ENCODE peak calls at places on chromosomes 2 and 18, in six cellular contexts. K, L, Z, T, A and J are unnamed samples.

GRCh38 chr2:39513641-39514094 is 76.6 kb upstream of the MAP4K3 start:
- DNase-seq in K (peak), L (peak), Z (peak), T (peak), A (no peak), J (no peak)

GRCh38 chr2:86193901-86194567 is 1.2 kb downstream of the IMMT start:
- DNase-seq in K (no peak), L (no peak), Z (peak), T (peak), A (no peak), J (peak)

GRCh38 chr2:199303814-199304213 is 153.9 kb downstream of the SATB2 start:
- DNase-seq in K (no peak), L (no peak), Z (no peak), T (no peak), A (no peak), J (no peak)

GRCh38 chr2:45169339-45170190 is 160.3 kb upstream of the SIX2 start:
- DNase-seq in K (no peak), L (peak), Z (no peak), T (no peak), A (no peak), J (peak)

GRCh38 chr2:7053650-7054262 is 136.5 kb downstream of the RNF144A start:
- DNase-seq in K (no peak), L (peak), Z (no peak), T (no peak), A (no peak), J (no peak)

GRCh38 chr2:175478369-175478768 is 296.9 kb upstream of the ATP5MC3 start:
- DNase-seq in K (peak), L (no peak), Z (no peak), T (no peak), A (no peak), J (no peak)

GRCh38 chr2:177693658-177694334 is 301.2 kb downstream of the AGPS start:
- DNase-seq in K (no peak), L (no peak), Z (no peak), T (peak), A (no peak), J (no peak)

GRCh38 chr2:142892715-142893114 is 15.3 kb downstream of the KYNU start:
- DNase-seq in K (no peak), L (no peak), Z (peak), T (no peak), A (no peak), J (no peak)

GRCh38 chr2:43230481-43230880 is 4.1 kb upstream of the ZFP36L2 start:
- DNase-seq in K (no peak), L (no peak), Z (no peak), T (no peak), A (no peak), J (no peak)

DNA sequence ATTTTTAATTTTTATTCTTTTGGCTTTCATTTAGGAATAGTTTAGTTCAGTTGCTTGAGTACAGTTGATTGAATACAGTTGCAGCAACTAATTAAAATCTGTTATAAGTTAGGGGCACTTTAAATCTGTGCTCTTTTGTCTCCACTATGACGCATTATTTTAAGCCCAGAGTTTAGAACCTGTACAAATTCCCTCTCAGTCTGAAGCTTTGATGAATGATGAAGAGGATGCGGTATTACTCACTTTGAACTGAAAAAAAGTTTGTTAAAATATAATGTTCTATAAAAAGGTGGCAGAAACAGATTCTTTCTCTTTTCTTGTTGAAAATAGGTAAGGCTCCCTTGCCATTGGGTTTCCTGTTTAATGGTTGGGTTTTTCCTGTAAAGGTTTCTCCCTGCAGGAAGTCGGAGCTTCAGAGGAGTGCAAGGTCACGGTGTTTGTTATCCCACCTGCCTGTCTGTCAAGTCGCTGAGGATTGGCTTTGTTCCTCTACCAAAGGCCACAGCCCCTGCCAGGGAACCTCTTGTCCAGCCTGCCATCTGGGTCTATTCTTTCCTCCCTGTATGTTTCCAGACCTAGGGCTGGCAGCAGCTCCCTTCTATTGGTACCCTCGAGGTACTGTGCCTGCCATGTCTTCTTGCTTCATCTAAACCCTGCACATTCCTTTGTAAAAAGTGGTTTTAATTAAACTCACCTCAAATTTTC is 43.8 kb upstream of the FN1 start:
- DNase-seq in K (no peak), L (no peak), Z (peak), T (no peak), A (no peak), J (no peak)
- TF ChIP-seq JUND in K (no peak), L (no peak), Z (no peak), T (no peak), A (no peak), J (no peak)

GRCh38 chr18:10485475-10485874 is 31.0 kb downstream of the APCDD1 start:
- DNase-seq in K (no peak), L (no peak), Z (no peak), T (no peak), A (no peak), J (no peak)

GRCh38 chr18:10490401-10491289 is 35.2 kb upstream of the NAPG start:
- DNase-seq in K (peak), L (no peak), Z (peak), T (peak), A (no peak), J (peak)

GRCh38 chr18:10482985-10483949 is 28.8 kb downstream of the APCDD1 start:
- DNase-seq in K (no peak), L (no peak), Z (no peak), T (no peak), A (no peak), J (no peak)

GRCh38 chr18:10487161-10487560 is 32.7 kb downstream of the APCDD1 start:
- DNase-seq in K (no peak), L (no peak), Z (no peak), T (no peak), A (no peak), J (no peak)

GRCh38 chr18:10488022-10488421 is 33.6 kb downstream of the APCDD1 start:
- DNase-seq in K (no peak), L (no peak), Z (no peak), T (no peak), A (no peak), J (no peak)
- TF ChIP-seq JUND in K (no peak), L (no peak), Z (no peak), T (no peak), A (no peak), J (no peak)

DNA sequence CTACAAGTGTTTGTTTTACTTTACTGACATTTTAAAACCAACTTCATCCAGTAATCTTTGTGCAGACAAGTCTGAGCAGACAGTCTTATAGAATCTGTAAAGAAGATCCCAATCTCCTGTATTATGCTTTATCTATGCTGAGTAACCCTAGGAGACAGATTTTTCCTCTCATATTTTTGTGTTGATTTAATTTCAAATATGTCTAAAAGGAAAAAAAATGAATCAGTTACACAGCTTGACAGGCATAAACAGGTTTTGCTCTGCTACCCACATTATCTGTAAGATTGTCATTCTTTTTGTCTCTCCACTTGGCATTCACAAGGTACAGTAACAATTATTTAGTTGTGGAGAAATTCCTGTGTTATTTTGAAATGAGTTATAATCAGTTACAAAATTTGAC is 415.0 kb downstream of the NYAP2 start:
- DNase-seq in K (no peak), L (no peak), Z (no peak), T (no peak), A (no peak), J (no peak)
- TF ChIP-seq JUND in K (no peak), L (no peak), Z (no peak), T (no peak), A (no peak), J (no peak)

GRCh38 chr2:96159084-96159830 is 14.0 kb upstream of the DUSP2 start:
- DNase-seq in K (no peak), L (no peak), Z (no peak), T (no peak), A (no peak), J (no peak)
- TF ChIP-seq JUND in K (no peak), L (no peak), Z (no peak), T (no peak), A (no peak), J (no peak)

GRCh38 chr2:46493241-46493970 is 14.0 kb downstream of the TMEM247 start:
- DNase-seq in K (no peak), L (no peak), Z (no peak), T (no peak), A (no peak), J (no peak)

GRCh38 chr2:46488389-46488788 is 9.0 kb downstream of the TMEM247 start:
- DNase-seq in K (no peak), L (no peak), Z (no peak), T (no peak), A (no peak), J (no peak)

GRCh38 chr2:46492301-46492700 is 12.9 kb downstream of the TMEM247 start:
- DNase-seq in K (no peak), L (no peak), Z (no peak), T (no peak), A (no peak), J (no peak)

GRCh38 chr2:46489430-46489829 is 10.1 kb downstream of the TMEM247 start:
- DNase-seq in K (no peak), L (peak), Z (no peak), T (no peak), A (no peak), J (no peak)

DNA sequence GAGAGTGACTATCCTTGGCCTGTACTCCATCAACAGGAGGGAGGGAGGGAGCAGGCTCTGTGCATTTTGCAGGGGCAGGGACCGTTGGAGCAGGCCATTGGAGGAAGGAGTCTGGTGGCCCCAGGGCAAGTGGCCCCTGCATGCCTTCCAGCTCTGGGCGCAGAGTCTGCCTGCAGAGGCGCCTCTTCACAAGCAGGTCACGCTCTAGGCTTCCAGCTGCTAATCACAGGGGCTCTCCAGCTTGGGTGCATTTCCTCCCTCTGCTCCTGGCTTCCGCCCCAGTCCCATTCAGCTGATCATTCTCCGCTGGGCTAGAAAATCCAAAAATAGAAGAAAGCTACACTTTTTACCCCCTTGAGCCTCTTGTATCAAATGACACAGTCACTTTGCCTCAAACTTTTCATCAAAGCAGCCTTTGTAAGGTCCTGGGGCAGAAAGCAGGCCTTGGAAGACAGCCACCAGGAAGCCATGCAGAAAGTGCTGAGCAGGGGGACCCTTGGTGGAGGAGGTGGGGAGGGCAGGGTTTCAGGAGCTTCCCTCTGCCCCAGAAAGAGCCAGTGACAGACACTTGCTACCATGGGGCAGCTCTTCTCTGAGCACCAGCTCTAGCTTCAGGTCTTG is 11.3 kb downstream of the TMEM247 start:
- DNase-seq in K (no peak), L (no peak), Z (no peak), T (no peak), A (no peak), J (no peak)
- TF ChIP-seq JUND in K (no peak), L (no peak), Z (no peak), T (no peak), A (no peak), J (no peak)

GRCh38 chr18:13137041-13137938 is 81.3 kb upstream of the LDLRAD4 start:
- DNase-seq in K (no peak), L (peak), Z (no peak), T (no peak), A (no peak), J (no peak)

GRCh38 chr18:13134551-13135401 is 83.8 kb upstream of the LDLRAD4 start:
- DNase-seq in K (no peak), L (no peak), Z (no peak), T (no peak), A (no peak), J (no peak)

GRCh38 chr18:13136056-13136688 is 82.4 kb upstream of the LDLRAD4 start:
- DNase-seq in K (no peak), L (no peak), Z (no peak), T (no peak), A (no peak), J (no peak)

GRCh38 chr18:13137939-13138821 is 80.4 kb upstream of the LDLRAD4 start:
- DNase-seq in K (no peak), L (no peak), Z (peak), T (peak), A (no peak), J (no peak)

DNA sequence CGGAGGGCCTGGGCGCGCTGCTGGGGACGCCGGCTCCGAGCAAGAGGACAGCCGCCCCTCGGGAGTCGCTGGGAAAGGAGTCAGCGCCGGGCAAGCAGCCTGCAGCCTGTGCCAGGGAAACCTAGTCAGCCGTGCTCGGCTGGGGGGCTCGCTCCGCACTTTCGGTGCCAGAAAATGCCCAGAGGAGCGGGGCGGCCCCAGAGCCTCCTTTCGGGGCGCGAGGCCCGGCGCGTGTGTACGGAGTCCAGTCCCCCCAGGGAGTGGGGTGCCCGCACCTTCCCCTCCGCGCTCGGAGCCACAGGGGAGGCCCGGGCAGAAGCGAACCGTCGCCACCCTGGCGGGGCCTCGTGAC is 81.9 kb upstream of the LDLRAD4 start:
- DNase-seq in K (no peak), L (peak), Z (no peak), T (no peak), A (no peak), J (no peak)
- TF ChIP-seq JUND in K (no peak), L (no peak), Z (no peak), T (no peak), A (no peak), J (no peak)

DNA sequence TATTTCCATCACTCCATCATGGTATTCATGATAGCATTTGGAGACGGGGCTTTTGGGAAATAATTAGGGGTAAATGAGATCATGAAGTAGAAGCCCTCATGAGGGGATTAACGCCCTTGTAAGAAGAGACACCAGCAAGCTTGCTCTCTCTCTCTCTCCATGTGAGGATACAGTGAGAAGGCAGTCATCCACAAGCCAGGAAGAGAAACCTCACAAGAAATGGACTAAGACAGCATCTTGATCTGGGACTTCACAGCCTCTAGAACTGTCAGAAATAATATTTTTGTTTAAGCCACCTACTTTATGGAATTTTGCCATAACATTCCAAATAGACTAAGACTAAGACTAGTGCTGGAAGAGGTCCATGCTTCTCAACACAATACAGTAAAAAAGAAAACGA is 464.6 kb upstream of the GCFC2 start:
- DNase-seq in K (no peak), L (no peak), Z (no peak), T (no peak), A (no peak), J (no peak)
- TF ChIP-seq JUND in K (no peak), L (no peak), Z (no peak), T (no peak), A (no peak), J (no peak)